ENCODE peak calls at places on chromosomes 5 and 9, in nine cellular contexts. One of them, this sample, is unnamed.

GRCh38 chr9:126531591-126531990 is 82.1 kb upstream of the LMX1B start:
- DNase-seq in stimulated activated CD4-positive, alpha-beta T cell treated with anti-CD3 and anti-CD28 coated beads, Interleukin-1b, Interleukin-23, amount 100 ng/mL, for 4 hours: no peak
- DNase-seq in omental fat pad: no peak
- DNase-seq in RWPE1: no peak
- DNase-seq in tibial artery: no peak
- DNase-seq in HFFc6: no peak
- DNase-seq in activated CD8-positive, alpha-beta T cell treated with anti-CD3 and anti-CD28 coated beads, Interleukin-2, amount 10 ng/mL, durations not matched to agents 7 days and 5 days: no peak
- DNase-seq in ovary: no peak
- DNase-seq in T-helper 2 cell: no peak
- DNase-seq in this sample: no peak

GRCh38 chr5:160363122-160363521 is 7.3 kb downstream of the C1QTNF2 start:
- DNase-seq in stimulated activated CD4-positive, alpha-beta T cell treated with anti-CD3 and anti-CD28 coated beads, Interleukin-1b, Interleukin-23, amount 100 ng/mL, for 4 hours: no peak
- DNase-seq in omental fat pad: no peak
- DNase-seq in RWPE1: no peak
- DNase-seq in tibial artery: no peak
- DNase-seq in HFFc6: no peak
- DNase-seq in activated CD8-positive, alpha-beta T cell treated with anti-CD3 and anti-CD28 coated beads, Interleukin-2, amount 10 ng/mL, durations not matched to agents 7 days and 5 days: no peak
- DNase-seq in ovary: no peak
- DNase-seq in T-helper 2 cell: no peak
- DNase-seq in this sample: no peak

GRCh38 chr9:4985376-4986266 is 549 bp downstream of the JAK2 start:
- DNase-seq in stimulated activated CD4-positive, alpha-beta T cell treated with anti-CD3 and anti-CD28 coated beads, Interleukin-1b, Interleukin-23, amount 100 ng/mL, for 4 hours: no peak
- DNase-seq in omental fat pad: no peak
- DNase-seq in RWPE1: no peak
- DNase-seq in tibial artery: no peak
- DNase-seq in HFFc6: peak
- DNase-seq in activated CD8-positive, alpha-beta T cell treated with anti-CD3 and anti-CD28 coated beads, Interleukin-2, amount 10 ng/mL, durations not matched to agents 7 days and 5 days: peak
- DNase-seq in ovary: peak
- DNase-seq in T-helper 2 cell: no peak
- DNase-seq in this sample: peak

GRCh38 chr9:15423328-15423985 is 781 bp downstream of the SNAPC3 start:
- DNase-seq in stimulated activated CD4-positive, alpha-beta T cell treated with anti-CD3 and anti-CD28 coated beads, Interleukin-1b, Interleukin-23, amount 100 ng/mL, for 4 hours: no peak
- DNase-seq in omental fat pad: no peak
- DNase-seq in RWPE1: peak
- DNase-seq in tibial artery: no peak
- DNase-seq in HFFc6: peak
- DNase-seq in activated CD8-positive, alpha-beta T cell treated with anti-CD3 and anti-CD28 coated beads, Interleukin-2, amount 10 ng/mL, durations not matched to agents 7 days and 5 days: peak
- DNase-seq in ovary: no peak
- DNase-seq in T-helper 2 cell: no peak
- DNase-seq in this sample: peak

GRCh38 chr5:28927559-28928326 is 1889.4 kb upstream of the CDH9 start:
- DNase-seq in stimulated activated CD4-positive, alpha-beta T cell treated with anti-CD3 and anti-CD28 coated beads, Interleukin-1b, Interleukin-23, amount 100 ng/mL, for 4 hours: no peak
- DNase-seq in omental fat pad: no peak
- DNase-seq in RWPE1: no peak
- DNase-seq in tibial artery: no peak
- DNase-seq in HFFc6: no peak
- DNase-seq in activated CD8-positive, alpha-beta T cell treated with anti-CD3 and anti-CD28 coated beads, Interleukin-2, amount 10 ng/mL, durations not matched to agents 7 days and 5 days: no peak
- DNase-seq in ovary: peak
- DNase-seq in T-helper 2 cell: no peak
- DNase-seq in this sample: no peak

GRCh38 chr5:175814676-175815075 is 56.7 kb upstream of the CPLX2 start:
- DNase-seq in stimulated activated CD4-positive, alpha-beta T cell treated with anti-CD3 and anti-CD28 coated beads, Interleukin-1b, Interleukin-23, amount 100 ng/mL, for 4 hours: no peak
- DNase-seq in omental fat pad: no peak
- DNase-seq in RWPE1: peak
- DNase-seq in tibial artery: no peak
- DNase-seq in HFFc6: peak
- DNase-seq in activated CD8-positive, alpha-beta T cell treated with anti-CD3 and anti-CD28 coated beads, Interleukin-2, amount 10 ng/mL, durations not matched to agents 7 days and 5 days: no peak
- DNase-seq in ovary: no peak
- DNase-seq in T-helper 2 cell: no peak
- DNase-seq in this sample: no peak

GRCh38 chr5:115602585-115603125 is 376 bp upstream of the TICAM2 start:
- DNase-seq in stimulated activated CD4-positive, alpha-beta T cell treated with anti-CD3 and anti-CD28 coated beads, Interleukin-1b, Interleukin-23, amount 100 ng/mL, for 4 hours: no peak
- DNase-seq in omental fat pad: no peak
- DNase-seq in RWPE1: no peak
- DNase-seq in tibial artery: no peak
- DNase-seq in HFFc6: no peak
- DNase-seq in activated CD8-positive, alpha-beta T cell treated with anti-CD3 and anti-CD28 coated beads, Interleukin-2, amount 10 ng/mL, durations not matched to agents 7 days and 5 days: no peak
- DNase-seq in ovary: no peak
- DNase-seq in T-helper 2 cell: no peak
- DNase-seq in this sample: no peak

GRCh38 chr9:33029106-33029788 is 4.2 kb downstream of the DNAJA1 start:
- DNase-seq in stimulated activated CD4-positive, alpha-beta T cell treated with anti-CD3 and anti-CD28 coated beads, Interleukin-1b, Interleukin-23, amount 100 ng/mL, for 4 hours: no peak
- DNase-seq in omental fat pad: no peak
- DNase-seq in RWPE1: no peak
- DNase-seq in tibial artery: no peak
- DNase-seq in HFFc6: no peak
- DNase-seq in activated CD8-positive, alpha-beta T cell treated with anti-CD3 and anti-CD28 coated beads, Interleukin-2, amount 10 ng/mL, durations not matched to agents 7 days and 5 days: no peak
- DNase-seq in ovary: no peak
- DNase-seq in T-helper 2 cell: no peak
- DNase-seq in this sample: no peak

GRCh38 chr5:122400961-122401360 is 88.9 kb downstream of the SNCAIP start:
- DNase-seq in stimulated activated CD4-positive, alpha-beta T cell treated with anti-CD3 and anti-CD28 coated beads, Interleukin-1b, Interleukin-23, amount 100 ng/mL, for 4 hours: no peak
- DNase-seq in omental fat pad: no peak
- DNase-seq in RWPE1: no peak
- DNase-seq in tibial artery: no peak
- DNase-seq in HFFc6: no peak
- DNase-seq in activated CD8-positive, alpha-beta T cell treated with anti-CD3 and anti-CD28 coated beads, Interleukin-2, amount 10 ng/mL, durations not matched to agents 7 days and 5 days: no peak
- DNase-seq in ovary: no peak
- DNase-seq in T-helper 2 cell: no peak
- DNase-seq in this sample: no peak

GRCh38 chr5:123035320-123035949 is 1.1 kb downstream of the PPIC start:
- DNase-seq in stimulated activated CD4-positive, alpha-beta T cell treated with anti-CD3 and anti-CD28 coated beads, Interleukin-1b, Interleukin-23, amount 100 ng/mL, for 4 hours: no peak
- DNase-seq in omental fat pad: no peak
- DNase-seq in RWPE1: peak
- DNase-seq in tibial artery: peak
- DNase-seq in HFFc6: peak
- DNase-seq in activated CD8-positive, alpha-beta T cell treated with anti-CD3 and anti-CD28 coated beads, Interleukin-2, amount 10 ng/mL, durations not matched to agents 7 days and 5 days: no peak
- DNase-seq in ovary: peak
- DNase-seq in T-helper 2 cell: no peak
- DNase-seq in this sample: no peak

GRCh38 chr5:3103241-3103855 is 351.9 kb upstream of the IRX2 start:
- DNase-seq in stimulated activated CD4-positive, alpha-beta T cell treated with anti-CD3 and anti-CD28 coated beads, Interleukin-1b, Interleukin-23, amount 100 ng/mL, for 4 hours: no peak
- DNase-seq in omental fat pad: no peak
- DNase-seq in RWPE1: no peak
- DNase-seq in tibial artery: no peak
- DNase-seq in HFFc6: no peak
- DNase-seq in activated CD8-positive, alpha-beta T cell treated with anti-CD3 and anti-CD28 coated beads, Interleukin-2, amount 10 ng/mL, durations not matched to agents 7 days and 5 days: no peak
- DNase-seq in ovary: no peak
- DNase-seq in T-helper 2 cell: no peak
- DNase-seq in this sample: no peak

GRCh38 chr9:84500218-84500617 is 159.7 kb upstream of the SLC28A3 start:
- DNase-seq in stimulated activated CD4-positive, alpha-beta T cell treated with anti-CD3 and anti-CD28 coated beads, Interleukin-1b, Interleukin-23, amount 100 ng/mL, for 4 hours: no peak
- DNase-seq in omental fat pad: no peak
- DNase-seq in RWPE1: no peak
- DNase-seq in tibial artery: no peak
- DNase-seq in HFFc6: no peak
- DNase-seq in activated CD8-positive, alpha-beta T cell treated with anti-CD3 and anti-CD28 coated beads, Interleukin-2, amount 10 ng/mL, durations not matched to agents 7 days and 5 days: no peak
- DNase-seq in ovary: no peak
- DNase-seq in T-helper 2 cell: no peak
- DNase-seq in this sample: no peak

GRCh38 chr9:81031422-81032029 is 657.8 kb downstream of the TLE1 start:
- DNase-seq in stimulated activated CD4-positive, alpha-beta T cell treated with anti-CD3 and anti-CD28 coated beads, Interleukin-1b, Interleukin-23, amount 100 ng/mL, for 4 hours: no peak
- DNase-seq in omental fat pad: no peak
- DNase-seq in RWPE1: peak
- DNase-seq in tibial artery: no peak
- DNase-seq in HFFc6: no peak
- DNase-seq in activated CD8-positive, alpha-beta T cell treated with anti-CD3 and anti-CD28 coated beads, Interleukin-2, amount 10 ng/mL, durations not matched to agents 7 days and 5 days: no peak
- DNase-seq in ovary: no peak
- DNase-seq in T-helper 2 cell: no peak
- DNase-seq in this sample: no peak

GRCh38 chr5:36073595-36074216 is 7.0 kb upstream of the UGT3A2 start:
- DNase-seq in stimulated activated CD4-positive, alpha-beta T cell treated with anti-CD3 and anti-CD28 coated beads, Interleukin-1b, Interleukin-23, amount 100 ng/mL, for 4 hours: no peak
- DNase-seq in omental fat pad: no peak
- DNase-seq in RWPE1: no peak
- DNase-seq in tibial artery: no peak
- DNase-seq in HFFc6: no peak
- DNase-seq in activated CD8-positive, alpha-beta T cell treated with anti-CD3 and anti-CD28 coated beads, Interleukin-2, amount 10 ng/mL, durations not matched to agents 7 days and 5 days: peak
- DNase-seq in ovary: no peak
- DNase-seq in T-helper 2 cell: no peak
- DNase-seq in this sample: peak

GRCh38 chr5:58188287-58188651 is 271.6 kb downstream of the PLK2 start:
- DNase-seq in stimulated activated CD4-positive, alpha-beta T cell treated with anti-CD3 and anti-CD28 coated beads, Interleukin-1b, Interleukin-23, amount 100 ng/mL, for 4 hours: no peak
- DNase-seq in omental fat pad: no peak
- DNase-seq in RWPE1: peak
- DNase-seq in tibial artery: no peak
- DNase-seq in HFFc6: peak
- DNase-seq in activated CD8-positive, alpha-beta T cell treated with anti-CD3 and anti-CD28 coated beads, Interleukin-2, amount 10 ng/mL, durations not matched to agents 7 days and 5 days: no peak
- DNase-seq in ovary: no peak
- DNase-seq in T-helper 2 cell: no peak
- DNase-seq in this sample: no peak

GRCh38 chr9:104863180-104863883 is 64.6 kb downstream of the ABCA1 start:
- DNase-seq in stimulated activated CD4-positive, alpha-beta T cell treated with anti-CD3 and anti-CD28 coated beads, Interleukin-1b, Interleukin-23, amount 100 ng/mL, for 4 hours: peak
- DNase-seq in omental fat pad: no peak
- DNase-seq in RWPE1: peak
- DNase-seq in tibial artery: no peak
- DNase-seq in HFFc6: peak
- DNase-seq in activated CD8-positive, alpha-beta T cell treated with anti-CD3 and anti-CD28 coated beads, Interleukin-2, amount 10 ng/mL, durations not matched to agents 7 days and 5 days: peak
- DNase-seq in ovary: peak
- DNase-seq in T-helper 2 cell: peak
- DNase-seq in this sample: peak

GRCh38 chr9:86659413-86660046 is 287.8 kb downstream of the GAS1 start:
- DNase-seq in stimulated activated CD4-positive, alpha-beta T cell treated with anti-CD3 and anti-CD28 coated beads, Interleukin-1b, Interleukin-23, amount 100 ng/mL, for 4 hours: no peak
- DNase-seq in omental fat pad: no peak
- DNase-seq in RWPE1: no peak
- DNase-seq in tibial artery: no peak
- DNase-seq in HFFc6: no peak
- DNase-seq in activated CD8-positive, alpha-beta T cell treated with anti-CD3 and anti-CD28 coated beads, Interleukin-2, amount 10 ng/mL, durations not matched to agents 7 days and 5 days: no peak
- DNase-seq in ovary: no peak
- DNase-seq in T-helper 2 cell: no peak
- DNase-seq in this sample: peak

GRCh38 chr9:134455951-134456739 is 129.9 kb downstream of the RXRA start:
- DNase-seq in stimulated activated CD4-positive, alpha-beta T cell treated with anti-CD3 and anti-CD28 coated beads, Interleukin-1b, Interleukin-23, amount 100 ng/mL, for 4 hours: peak
- DNase-seq in omental fat pad: peak
- DNase-seq in RWPE1: peak
- DNase-seq in tibial artery: peak
- DNase-seq in HFFc6: peak
- DNase-seq in activated CD8-positive, alpha-beta T cell treated with anti-CD3 and anti-CD28 coated beads, Interleukin-2, amount 10 ng/mL, durations not matched to agents 7 days and 5 days: peak
- DNase-seq in ovary: peak
- DNase-seq in T-helper 2 cell: peak
- DNase-seq in this sample: peak

This sample was measured in Jurkat, Clone E6-1.